ENCODE peak calls at places on chromosomes 16 and 17, in nine cellular contexts. One of them, this sample, is unnamed.

GRCh38 chr16:6682142-6682811 is 650.4 kb upstream of the RBFOX1 start:
- DNase-seq in uterus: no peak
- DNase-seq in NT2/D1: peak
- DNase-seq in cardiac muscle cell: peak
- DNase-seq in transverse colon: peak
- DNase-seq in AG10803: no peak
- DNase-seq in breast epithelium: no peak
- DNase-seq in right lobe of liver: peak
- DNase-seq in Caco-2: peak
- DNase-seq in this sample: no peak

GRCh38 chr16:46970089-46970488 is 3.4 kb downstream of the DNAJA2 start:
- DNase-seq in uterus: no peak
- DNase-seq in NT2/D1: no peak
- DNase-seq in cardiac muscle cell: peak
- DNase-seq in transverse colon: no peak
- DNase-seq in AG10803: no peak
- DNase-seq in breast epithelium: no peak
- DNase-seq in right lobe of liver: peak
- DNase-seq in Caco-2: no peak
- DNase-seq in this sample: no peak

GRCh38 chr16:49463529-49463928 is 89.9 kb downstream of the C16orf78 start:
- DNase-seq in uterus: no peak
- DNase-seq in NT2/D1: no peak
- DNase-seq in cardiac muscle cell: no peak
- DNase-seq in transverse colon: peak
- DNase-seq in AG10803: no peak
- DNase-seq in breast epithelium: no peak
- DNase-seq in right lobe of liver: no peak
- DNase-seq in Caco-2: no peak
- DNase-seq in this sample: no peak

GRCh38 chr17:73203135-73203787 is 10.4 kb downstream of the COG1 start:
- DNase-seq in uterus: no peak
- DNase-seq in NT2/D1: no peak
- DNase-seq in cardiac muscle cell: peak
- DNase-seq in transverse colon: peak
- DNase-seq in AG10803: no peak
- DNase-seq in breast epithelium: no peak
- DNase-seq in right lobe of liver: no peak
- DNase-seq in Caco-2: peak
- DNase-seq in this sample: no peak

GRCh38 chr17:59330314-59330942 is 1.0 kb upstream of the YPEL2 start:
- DNase-seq in uterus: peak
- DNase-seq in NT2/D1: no peak
- DNase-seq in cardiac muscle cell: peak
- DNase-seq in transverse colon: peak
- DNase-seq in AG10803: no peak
- DNase-seq in breast epithelium: no peak
- DNase-seq in right lobe of liver: peak
- DNase-seq in Caco-2: peak
- DNase-seq in this sample: peak

GRCh38 chr17:69516911-69517310 is 102.4 kb downstream of the MAP2K6 start:
- DNase-seq in uterus: no peak
- DNase-seq in NT2/D1: no peak
- DNase-seq in cardiac muscle cell: no peak
- DNase-seq in transverse colon: no peak
- DNase-seq in AG10803: peak
- DNase-seq in breast epithelium: no peak
- DNase-seq in right lobe of liver: no peak
- DNase-seq in Caco-2: no peak
- DNase-seq in this sample: no peak

GRCh38 chr17:34703533-34703932 is 124.2 kb downstream of the TMEM132E start:
- DNase-seq in uterus: no peak
- DNase-seq in NT2/D1: peak
- DNase-seq in cardiac muscle cell: peak
- DNase-seq in transverse colon: no peak
- DNase-seq in AG10803: peak
- DNase-seq in breast epithelium: no peak
- DNase-seq in right lobe of liver: peak
- DNase-seq in Caco-2: peak
- DNase-seq in this sample: peak

GRCh38 chr17:7293821-7294613 is 422 bp downstream of the YBX2 start:
- DNase-seq in uterus: no peak
- DNase-seq in NT2/D1: no peak
- DNase-seq in cardiac muscle cell: peak
- DNase-seq in transverse colon: peak
- DNase-seq in AG10803: no peak
- DNase-seq in breast epithelium: no peak
- DNase-seq in right lobe of liver: no peak
- DNase-seq in Caco-2: peak
- DNase-seq in this sample: no peak

GRCh38 chr16:86934581-86935322 is 356.4 kb downstream of the FOXL1 start:
- DNase-seq in uterus: no peak
- DNase-seq in NT2/D1: no peak
- DNase-seq in cardiac muscle cell: peak
- DNase-seq in transverse colon: no peak
- DNase-seq in AG10803: no peak
- DNase-seq in breast epithelium: no peak
- DNase-seq in right lobe of liver: no peak
- DNase-seq in Caco-2: no peak
- DNase-seq in this sample: peak

GRCh38 chr17:237406-237955 is 56.0 kb upstream of the DOC2B start:
- DNase-seq in uterus: no peak
- DNase-seq in NT2/D1: no peak
- DNase-seq in cardiac muscle cell: no peak
- DNase-seq in transverse colon: peak
- DNase-seq in AG10803: no peak
- DNase-seq in breast epithelium: no peak
- DNase-seq in right lobe of liver: peak
- DNase-seq in Caco-2: peak
- DNase-seq in this sample: no peak

GRCh38 chr16:53952215-53953208 is 248.6 kb downstream of the FTO start:
- DNase-seq in uterus: no peak
- DNase-seq in NT2/D1: no peak
- DNase-seq in cardiac muscle cell: no peak
- DNase-seq in transverse colon: no peak
- DNase-seq in AG10803: no peak
- DNase-seq in breast epithelium: no peak
- DNase-seq in right lobe of liver: no peak
- DNase-seq in Caco-2: no peak
- DNase-seq in this sample: peak

GRCh38 chr17:21377821-21378396 is 1.8 kb downstream of the KCNJ12 start:
- DNase-seq in uterus: no peak
- DNase-seq in NT2/D1: no peak
- DNase-seq in cardiac muscle cell: peak
- DNase-seq in transverse colon: no peak
- DNase-seq in AG10803: no peak
- DNase-seq in breast epithelium: no peak
- DNase-seq in right lobe of liver: no peak
- DNase-seq in Caco-2: no peak
- DNase-seq in this sample: no peak
- H3K4me3 ChIP-seq in uterus: peak
- H3K4me3 ChIP-seq in NT2/D1: peak
- H3K4me3 ChIP-seq in cardiac muscle cell: peak
- H3K4me3 ChIP-seq in transverse colon: peak
- H3K4me3 ChIP-seq in AG10803: peak
- H3K4me3 ChIP-seq in breast epithelium: peak
- H3K4me3 ChIP-seq in right lobe of liver: no peak
- H3K4me3 ChIP-seq in Caco-2: no peak
- H3K4me3 ChIP-seq in this sample: no peak

DNA sequence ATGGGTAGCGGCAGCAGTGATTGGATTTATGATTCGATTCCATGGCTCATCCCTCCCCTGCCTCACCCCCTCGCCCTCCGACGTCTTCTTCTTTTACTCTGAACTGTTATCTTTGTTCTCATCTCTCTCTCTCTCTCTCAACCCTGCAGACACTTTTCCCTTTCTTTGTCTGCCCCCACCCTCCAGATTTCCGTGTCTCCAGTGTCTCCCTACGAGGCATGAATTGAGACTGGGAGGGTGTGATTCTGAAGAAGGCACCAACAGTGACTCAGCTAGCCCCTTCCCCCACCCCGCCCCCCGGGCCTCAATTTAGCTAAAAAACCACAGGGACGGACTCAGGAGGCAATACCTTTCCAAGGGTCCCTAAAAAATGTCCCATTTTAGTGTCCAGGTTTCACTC is 47.6 kb upstream of the STH start:
- DNase-seq in uterus: no peak
- DNase-seq in NT2/D1: no peak
- DNase-seq in cardiac muscle cell: no peak
- DNase-seq in transverse colon: no peak
- DNase-seq in AG10803: no peak
- DNase-seq in breast epithelium: peak
- DNase-seq in right lobe of liver: no peak
- DNase-seq in Caco-2: no peak
- DNase-seq in this sample: no peak
- H3K4me3 ChIP-seq in uterus: no peak
- H3K4me3 ChIP-seq in NT2/D1: no peak
- H3K4me3 ChIP-seq in cardiac muscle cell: no peak
- H3K4me3 ChIP-seq in transverse colon: no peak
- H3K4me3 ChIP-seq in AG10803: no peak
- H3K4me3 ChIP-seq in breast epithelium: no peak
- H3K4me3 ChIP-seq in right lobe of liver: no peak
- H3K4me3 ChIP-seq in Caco-2: no peak
- H3K4me3 ChIP-seq in this sample: no peak

DNA sequence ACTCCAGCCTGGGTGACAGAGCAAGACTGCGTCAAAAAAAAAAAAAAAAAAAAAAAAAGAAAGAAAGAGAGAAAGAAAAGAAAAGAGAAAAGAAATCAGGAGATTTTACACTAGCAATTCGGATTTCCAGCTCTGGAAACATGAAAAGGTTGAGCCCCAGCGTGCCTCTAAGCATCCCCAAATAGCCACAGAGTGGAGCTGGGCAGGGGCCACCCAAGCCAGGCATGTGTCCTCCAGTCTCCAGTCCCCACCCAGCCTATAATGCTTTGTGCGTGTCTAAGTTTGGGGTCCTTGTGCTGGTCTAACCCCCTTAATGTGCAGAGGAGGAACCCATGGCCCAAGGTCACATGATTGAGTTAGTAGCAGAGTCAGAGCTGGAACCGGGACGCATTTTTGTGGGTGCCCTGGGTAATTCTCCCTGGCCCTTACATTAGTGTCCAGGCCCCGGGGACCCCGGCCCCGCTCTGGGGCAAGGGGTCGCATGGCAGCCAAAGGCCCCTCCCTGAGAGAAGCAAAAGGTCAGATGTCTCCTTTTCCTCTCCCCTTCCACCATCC is 19.9 kb downstream of the ADAM11 start:
- DNase-seq in uterus: no peak
- DNase-seq in NT2/D1: no peak
- DNase-seq in cardiac muscle cell: no peak
- DNase-seq in transverse colon: no peak
- DNase-seq in AG10803: no peak
- DNase-seq in breast epithelium: no peak
- DNase-seq in right lobe of liver: no peak
- DNase-seq in Caco-2: no peak
- DNase-seq in this sample: no peak
- H3K4me3 ChIP-seq in uterus: no peak
- H3K4me3 ChIP-seq in NT2/D1: no peak
- H3K4me3 ChIP-seq in cardiac muscle cell: no peak
- H3K4me3 ChIP-seq in transverse colon: peak
- H3K4me3 ChIP-seq in AG10803: no peak
- H3K4me3 ChIP-seq in breast epithelium: peak
- H3K4me3 ChIP-seq in right lobe of liver: no peak
- H3K4me3 ChIP-seq in Caco-2: peak
- H3K4me3 ChIP-seq in this sample: peak

GRCh38 chr17:56831364-56832095 is 2.2 kb downstream of the C17orf67 start:
- DNase-seq in uterus: no peak
- DNase-seq in NT2/D1: no peak
- DNase-seq in cardiac muscle cell: no peak
- DNase-seq in transverse colon: no peak
- DNase-seq in AG10803: no peak
- DNase-seq in breast epithelium: no peak
- DNase-seq in right lobe of liver: no peak
- DNase-seq in Caco-2: no peak
- DNase-seq in this sample: no peak
- H3K4me3 ChIP-seq in uterus: no peak
- H3K4me3 ChIP-seq in NT2/D1: no peak
- H3K4me3 ChIP-seq in cardiac muscle cell: no peak
- H3K4me3 ChIP-seq in transverse colon: no peak
- H3K4me3 ChIP-seq in AG10803: no peak
- H3K4me3 ChIP-seq in breast epithelium: no peak
- H3K4me3 ChIP-seq in right lobe of liver: no peak
- H3K4me3 ChIP-seq in Caco-2: no peak
- H3K4me3 ChIP-seq in this sample: no peak

GRCh38 chr17:49518346-49519078 is 23.4 kb downstream of the NGFR start:
- DNase-seq in uterus: peak
- DNase-seq in NT2/D1: no peak
- DNase-seq in cardiac muscle cell: no peak
- DNase-seq in transverse colon: no peak
- DNase-seq in AG10803: no peak
- DNase-seq in breast epithelium: no peak
- DNase-seq in right lobe of liver: no peak
- DNase-seq in Caco-2: peak
- DNase-seq in this sample: no peak
- H3K4me3 ChIP-seq in uterus: no peak
- H3K4me3 ChIP-seq in NT2/D1: no peak
- H3K4me3 ChIP-seq in cardiac muscle cell: no peak
- H3K4me3 ChIP-seq in transverse colon: no peak
- H3K4me3 ChIP-seq in AG10803: no peak
- H3K4me3 ChIP-seq in breast epithelium: no peak
- H3K4me3 ChIP-seq in right lobe of liver: no peak
- H3K4me3 ChIP-seq in Caco-2: no peak
- H3K4me3 ChIP-seq in this sample: no peak

GRCh38 chr17:39700148-39700987 is 504 bp downstream of the ERBB2 start:
- DNase-seq in uterus: peak
- DNase-seq in NT2/D1: no peak
- DNase-seq in cardiac muscle cell: peak
- DNase-seq in transverse colon: no peak
- DNase-seq in AG10803: peak
- DNase-seq in breast epithelium: no peak
- DNase-seq in right lobe of liver: no peak
- DNase-seq in Caco-2: peak
- DNase-seq in this sample: peak
- H3K4me3 ChIP-seq in uterus: peak
- H3K4me3 ChIP-seq in NT2/D1: peak
- H3K4me3 ChIP-seq in cardiac muscle cell: peak
- H3K4me3 ChIP-seq in transverse colon: peak
- H3K4me3 ChIP-seq in AG10803: peak
- H3K4me3 ChIP-seq in breast epithelium: peak
- H3K4me3 ChIP-seq in right lobe of liver: peak
- H3K4me3 ChIP-seq in Caco-2: peak
- H3K4me3 ChIP-seq in this sample: peak